ENCODE peak calls at places on chromosomes 13 and 19, in nine cellular contexts. One of them, this sample, is unnamed.

GRCh38 chr13:46578590-46578975 is 25.6 kb downstream of the LRCH1 start:
- DNase-seq in left ventricle myocardium inferior: no peak
- DNase-seq in CD4-positive, alpha-beta memory T cell: no peak
- DNase-seq in GM23248: no peak
- DNase-seq in esophagus squamous epithelium: no peak
- DNase-seq in cardiac muscle cell: no peak
- DNase-seq in heart right ventricle: no peak
- DNase-seq in body of pancreas: no peak
- DNase-seq in pancreas: no peak
- DNase-seq in this sample: no peak

GRCh38 chr19:45045671-45046353 is 7.0 kb downstream of the CLASRP start:
- DNase-seq in body of pancreas: peak; percentile 35
- DNase-seq in GM23248: no peak
- DNase-seq in esophagus squamous epithelium: no peak
- DNase-seq in left ventricle myocardium inferior: no peak
- DNase-seq in CD4-positive, alpha-beta memory T cell: no peak
- DNase-seq in pancreas: no peak
- DNase-seq in cardiac muscle cell: peak; percentile 2
- DNase-seq in heart right ventricle: no peak
- DNase-seq in this sample: no peak

GRCh38 chr19:11887618-11888531 is at the start of gene ZNF69:
- DNase-seq in left ventricle myocardium inferior: peak; percentile 93
- DNase-seq in heart right ventricle: peak; percentile 90
- DNase-seq in GM23248: peak; percentile 79
- DNase-seq in body of pancreas: peak; percentile 95
- DNase-seq in pancreas: peak; percentile 89
- DNase-seq in cardiac muscle cell: peak; percentile 94
- DNase-seq in esophagus squamous epithelium: no peak
- DNase-seq in CD4-positive, alpha-beta memory T cell: peak; percentile 40
- DNase-seq in this sample: peak; percentile 97

GRCh38 chr13:42001580-42001979 is 40.7 kb upstream of the VWA8 start:
- DNase-seq in body of pancreas: no peak
- DNase-seq in esophagus squamous epithelium: no peak
- DNase-seq in heart right ventricle: no peak
- DNase-seq in GM23248: peak; percentile 93
- DNase-seq in cardiac muscle cell: peak; percentile 45
- DNase-seq in left ventricle myocardium inferior: no peak
- DNase-seq in pancreas: no peak
- DNase-seq in CD4-positive, alpha-beta memory T cell: no peak
- DNase-seq in this sample: no peak

GRCh38 chr13:113622791-113623490 is 35.1 kb downstream of the ATP4B start:
- DNase-seq in cardiac muscle cell: no peak
- DNase-seq in esophagus squamous epithelium: no peak
- DNase-seq in heart right ventricle: no peak
- DNase-seq in CD4-positive, alpha-beta memory T cell: no peak
- DNase-seq in body of pancreas: no peak
- DNase-seq in left ventricle myocardium inferior: peak; percentile 5
- DNase-seq in pancreas: no peak
- DNase-seq in GM23248: peak; percentile 13
- DNase-seq in this sample: no peak

GRCh38 chr19:13225085-13225484 is 74.9 kb downstream of the IER2 start:
- DNase-seq in cardiac muscle cell: no peak
- DNase-seq in heart right ventricle: no peak
- DNase-seq in body of pancreas: no peak
- DNase-seq in GM23248: no peak
- DNase-seq in esophagus squamous epithelium: no peak
- DNase-seq in CD4-positive, alpha-beta memory T cell: no peak
- DNase-seq in pancreas: no peak
- DNase-seq in left ventricle myocardium inferior: no peak
- DNase-seq in this sample: no peak

GRCh38 chr13:110625771-110626321 is 10.5 kb downstream of the NAXD start:
- DNase-seq in pancreas: no peak
- DNase-seq in GM23248: no peak
- DNase-seq in heart right ventricle: no peak
- DNase-seq in cardiac muscle cell: no peak
- DNase-seq in esophagus squamous epithelium: no peak
- DNase-seq in CD4-positive, alpha-beta memory T cell: no peak
- DNase-seq in body of pancreas: no peak
- DNase-seq in left ventricle myocardium inferior: no peak
- DNase-seq in this sample: no peak

GRCh38 chr13:76715043-76715442 is 171.2 kb downstream of the KCTD12 start:
- DNase-seq in CD4-positive, alpha-beta memory T cell: no peak
- DNase-seq in body of pancreas: no peak
- DNase-seq in GM23248: no peak
- DNase-seq in heart right ventricle: no peak
- DNase-seq in cardiac muscle cell: no peak
- DNase-seq in left ventricle myocardium inferior: no peak
- DNase-seq in pancreas: no peak
- DNase-seq in esophagus squamous epithelium: no peak
- DNase-seq in this sample: no peak

GRCh38 chr19:51114087-51114714 is 6.0 kb upstream of the CTU1 start:
- DNase-seq in GM23248: no peak
- DNase-seq in heart right ventricle: no peak
- DNase-seq in CD4-positive, alpha-beta memory T cell: no peak
- DNase-seq in pancreas: no peak
- DNase-seq in cardiac muscle cell: no peak
- DNase-seq in body of pancreas: no peak
- DNase-seq in esophagus squamous epithelium: no peak
- DNase-seq in left ventricle myocardium inferior: no peak
- DNase-seq in this sample: no peak

GRCh38 chr13:22173605-22174004 is 502.7 kb downstream of the FGF9 start:
- DNase-seq in esophagus squamous epithelium: no peak
- DNase-seq in left ventricle myocardium inferior: no peak
- DNase-seq in GM23248: peak; percentile 65
- DNase-seq in cardiac muscle cell: no peak
- DNase-seq in heart right ventricle: no peak
- DNase-seq in CD4-positive, alpha-beta memory T cell: no peak
- DNase-seq in pancreas: no peak
- DNase-seq in body of pancreas: no peak
- DNase-seq in this sample: no peak

GRCh38 chr19:12139309-12139708 is 841 bp downstream of the ZNF20 start:
- DNase-seq in left ventricle myocardium inferior: no peak
- DNase-seq in body of pancreas: no peak
- DNase-seq in cardiac muscle cell: no peak
- DNase-seq in CD4-positive, alpha-beta memory T cell: no peak
- DNase-seq in GM23248: peak; percentile 53
- DNase-seq in esophagus squamous epithelium: no peak
- DNase-seq in heart right ventricle: no peak
- DNase-seq in pancreas: no peak
- DNase-seq in this sample: no peak

DNA sequence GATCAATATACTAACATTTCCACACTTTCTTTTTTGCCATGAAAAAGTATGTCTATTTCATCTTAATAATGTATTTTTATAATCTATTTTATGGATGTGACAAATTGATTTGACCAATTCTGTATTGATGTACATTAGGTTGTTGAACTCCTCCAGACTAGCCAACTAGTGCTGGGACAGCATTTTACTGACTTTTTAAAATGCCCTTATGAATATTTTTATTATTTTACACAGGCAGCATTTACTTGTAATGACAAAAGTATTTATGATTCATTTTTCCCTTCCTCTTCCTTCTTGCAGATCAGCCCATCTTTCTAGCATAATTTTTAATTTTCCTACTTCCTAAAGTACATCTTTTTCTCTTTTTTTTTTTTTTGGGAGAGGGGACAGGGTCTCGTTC is 918 bp upstream of the FUZ start:
- DNase-seq in pancreas: no peak
- DNase-seq in body of pancreas: no peak
- DNase-seq in GM23248: peak; percentile 55
- DNase-seq in cardiac muscle cell: no peak
- DNase-seq in heart right ventricle: no peak
- DNase-seq in left ventricle myocardium inferior: no peak
- DNase-seq in CD4-positive, alpha-beta memory T cell: no peak
- DNase-seq in esophagus squamous epithelium: no peak
- DNase-seq in this sample: no peak
- H3K27ac ChIP-seq in pancreas: peak overlapping the region; percentile 67
- H3K27ac ChIP-seq in body of pancreas: peak overlapping the region; percentile 79
- H3K27ac ChIP-seq in GM23248: peak overlapping the region; percentile 83
- H3K27ac ChIP-seq in cardiac muscle cell: peak overlapping the region; percentile 3
- H3K27ac ChIP-seq in heart right ventricle: peak overlapping the region; percentile 91
- H3K27ac ChIP-seq in left ventricle myocardium inferior: peak overlapping the region; percentile 96
- H3K27ac ChIP-seq in CD4-positive, alpha-beta memory T cell: peak overlapping the region; percentile 98
- H3K27ac ChIP-seq in esophagus squamous epithelium: peak overlapping the region; percentile 93
- H3K27ac ChIP-seq in this sample: peak overlapping the region; percentile 85

GRCh38 chr19:38808741-38809140 is 4.0 kb downstream of the LGALS4 start:
- DNase-seq in GM23248: no peak
- DNase-seq in pancreas: no peak
- DNase-seq in CD4-positive, alpha-beta memory T cell: no peak
- DNase-seq in esophagus squamous epithelium: no peak
- DNase-seq in cardiac muscle cell: no peak
- DNase-seq in left ventricle myocardium inferior: no peak
- DNase-seq in body of pancreas: no peak
- DNase-seq in heart right ventricle: no peak
- DNase-seq in this sample: no peak
- H3K27me3 ChIP-seq in GM23248: no peaks in the 10 kb centered on the region
- H3K27me3 ChIP-seq in pancreas: no peaks in the 10 kb centered on the region
- H3K27me3 ChIP-seq in CD4-positive, alpha-beta memory T cell: no peaks in the 10 kb centered on the region
- H3K27me3 ChIP-seq in esophagus squamous epithelium: no peaks in the 10 kb centered on the region
- H3K27me3 ChIP-seq in cardiac muscle cell: no peaks in the 10 kb centered on the region
- H3K27me3 ChIP-seq in left ventricle myocardium inferior: no peaks in the 10 kb centered on the region
- H3K27me3 ChIP-seq in body of pancreas: no peaks in the 10 kb centered on the region
- H3K27me3 ChIP-seq in heart right ventricle: no peaks in the 10 kb centered on the region
- H3K27me3 ChIP-seq in this sample: no peaks in the 10 kb centered on the region

DNA sequence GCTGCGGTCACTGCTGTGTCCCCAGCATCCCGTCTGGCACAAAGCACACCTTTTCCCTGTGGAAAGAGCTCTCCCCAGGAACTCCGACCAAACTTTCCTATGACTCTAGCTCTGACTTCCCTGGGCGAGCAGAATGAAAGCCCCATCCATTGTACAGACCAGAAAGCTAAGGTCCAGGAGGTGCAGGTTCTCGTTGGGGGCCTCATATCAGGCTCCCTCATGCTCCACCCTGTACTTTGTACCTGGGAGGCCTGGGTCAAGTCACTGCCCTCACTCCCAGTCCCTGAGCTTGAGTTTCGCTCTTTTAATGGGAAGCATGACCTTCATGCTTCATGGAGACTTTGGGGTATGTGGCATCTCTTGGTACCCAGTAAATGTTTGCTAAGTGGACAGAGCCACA is 18.4 kb downstream of the CYTH2 start:
- DNase-seq in GM23248: no peak
- DNase-seq in esophagus squamous epithelium: no peak
- DNase-seq in cardiac muscle cell: no peak
- DNase-seq in left ventricle myocardium inferior: no peak
- DNase-seq in CD4-positive, alpha-beta memory T cell: no peak
- DNase-seq in heart right ventricle: no peak
- DNase-seq in pancreas: no peak
- DNase-seq in body of pancreas: no peak
- DNase-seq in this sample: no peak
- H3K4me1 ChIP-seq in GM23248: peaks cover 16% of the 10 kb centered on the region
- H3K4me1 ChIP-seq in esophagus squamous epithelium: peaks cover 66% of the 10 kb centered on the region
- H3K4me1 ChIP-seq in cardiac muscle cell: no peaks in the 10 kb centered on the region
- H3K4me1 ChIP-seq in left ventricle myocardium inferior: peaks cover 31% of the 10 kb centered on the region
- H3K4me1 ChIP-seq in CD4-positive, alpha-beta memory T cell: peaks cover 28% of the 10 kb centered on the region
- H3K4me1 ChIP-seq in heart right ventricle: peaks cover 18% of the 10 kb centered on the region
- H3K4me1 ChIP-seq in pancreas: no peaks in the 10 kb centered on the region
- H3K4me1 ChIP-seq in body of pancreas: peaks cover 21% of the 10 kb centered on the region
- H3K4me1 ChIP-seq in this sample: peaks cover 2% of the 10 kb centered on the region

DNA sequence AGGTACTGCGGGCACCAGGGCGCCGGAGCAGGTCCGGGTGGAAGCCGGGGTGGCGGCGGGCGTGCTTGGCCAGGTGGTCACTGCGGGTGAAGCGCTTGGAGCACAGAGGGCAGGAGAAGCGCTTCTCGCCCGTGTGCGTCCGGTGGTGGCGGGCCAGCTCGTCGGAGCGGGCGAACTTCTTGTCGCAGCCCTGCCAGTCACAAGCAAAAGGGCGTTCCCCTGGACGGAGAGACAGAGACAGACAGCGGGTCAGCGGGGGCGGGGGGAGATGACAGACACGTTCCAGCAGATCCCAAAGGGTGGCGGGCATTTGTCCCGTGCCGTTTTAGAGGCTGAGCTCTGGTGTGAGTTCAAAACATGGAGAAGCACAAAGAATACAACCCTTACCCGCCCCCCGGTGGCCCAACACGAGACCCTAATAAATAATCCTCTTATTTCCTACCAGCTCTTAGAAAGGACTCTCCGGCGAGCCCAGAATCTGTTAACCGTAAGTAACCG is 6.3 kb upstream of the REXO1 start:
- DNase-seq in GM23248: peak; percentile 57
- DNase-seq in pancreas: peak; percentile 34
- DNase-seq in left ventricle myocardium inferior: peak; percentile 74
- DNase-seq in heart right ventricle: peak; percentile 64
- DNase-seq in body of pancreas: no peak
- DNase-seq in esophagus squamous epithelium: no peak
- DNase-seq in cardiac muscle cell: no peak
- DNase-seq in CD4-positive, alpha-beta memory T cell: no peak
- DNase-seq in this sample: no peak
- H3K27ac ChIP-seq in GM23248: peak overlapping the region; percentile 62
- H3K27ac ChIP-seq in pancreas: no peak overlapping the region
- H3K27ac ChIP-seq in left ventricle myocardium inferior: peak overlapping the region; percentile 96
- H3K27ac ChIP-seq in heart right ventricle: peak overlapping the region; percentile 94
- H3K27ac ChIP-seq in body of pancreas: peak overlapping the region; percentile 16
- H3K27ac ChIP-seq in esophagus squamous epithelium: peak overlapping the region; percentile 96
- H3K27ac ChIP-seq in cardiac muscle cell: peak overlapping the region; percentile 86
- H3K27ac ChIP-seq in CD4-positive, alpha-beta memory T cell: peak overlapping the region; percentile 73
- H3K27ac ChIP-seq in this sample: peak overlapping the region; percentile 44

GRCh38 chr19:54521022-54521859 is 18.6 kb downstream of the LAIR2 start:
- DNase-seq in GM23248: no peak
- DNase-seq in CD4-positive, alpha-beta memory T cell: no peak
- DNase-seq in body of pancreas: no peak
- DNase-seq in esophagus squamous epithelium: no peak
- DNase-seq in cardiac muscle cell: no peak
- DNase-seq in left ventricle myocardium inferior: no peak
- DNase-seq in heart right ventricle: no peak
- DNase-seq in pancreas: no peak
- DNase-seq in this sample: no peak
- H3K27me3 ChIP-seq in GM23248: no peaks in the 10 kb centered on the region
- H3K27me3 ChIP-seq in CD4-positive, alpha-beta memory T cell: no peaks in the 10 kb centered on the region
- H3K27me3 ChIP-seq in body of pancreas: no peaks in the 10 kb centered on the region
- H3K27me3 ChIP-seq in esophagus squamous epithelium: no peaks in the 10 kb centered on the region
- H3K27me3 ChIP-seq in cardiac muscle cell: no peaks in the 10 kb centered on the region
- H3K27me3 ChIP-seq in left ventricle myocardium inferior: peaks cover 48% of the 10 kb centered on the region
- H3K27me3 ChIP-seq in heart right ventricle: peaks cover 46% of the 10 kb centered on the region
- H3K27me3 ChIP-seq in pancreas: no peaks in the 10 kb centered on the region
- H3K27me3 ChIP-seq in this sample: no peaks in the 10 kb centered on the region

GRCh38 chr13:39596176-39596575 is 6.8 kb downstream of the LHFPL6 start:
- DNase-seq in left ventricle myocardium inferior: no peak
- DNase-seq in pancreas: no peak
- DNase-seq in CD4-positive, alpha-beta memory T cell: no peak
- DNase-seq in esophagus squamous epithelium: no peak
- DNase-seq in GM23248: no peak
- DNase-seq in body of pancreas: no peak
- DNase-seq in cardiac muscle cell: no peak
- DNase-seq in heart right ventricle: no peak
- DNase-seq in this sample: no peak
- H3K4me1 ChIP-seq in left ventricle myocardium inferior: peaks cover 65% of the 10 kb centered on the region
- H3K4me1 ChIP-seq in pancreas: no peaks in the 10 kb centered on the region
- H3K4me1 ChIP-seq in CD4-positive, alpha-beta memory T cell: no peaks in the 10 kb centered on the region
- H3K4me1 ChIP-seq in esophagus squamous epithelium: peaks cover 32% of the 10 kb centered on the region
- H3K4me1 ChIP-seq in GM23248: peaks cover 43% of the 10 kb centered on the region
- H3K4me1 ChIP-seq in body of pancreas: no peaks in the 10 kb centered on the region
- H3K4me1 ChIP-seq in cardiac muscle cell: peaks cover 5% of the 10 kb centered on the region
- H3K4me1 ChIP-seq in heart right ventricle: peaks cover 36% of the 10 kb centered on the region
- H3K4me1 ChIP-seq in this sample: peaks cover 6% of the 10 kb centered on the region

This sample was measured in testis.